ENCODE peak calls at places on chromosome 4, in four cellular contexts. W, G, M and C are unnamed samples.

GRCh38 chr4:96675420-96675819 is 835.5 kb downstream of the PDHA2 start:
- DNase-seq in W (no peak), G (no peak), M (no peak), C (peak)

GRCh38 chr4:74675673-74676279 is 118.5 kb downstream of the BTC start:
- DNase-seq in W (peak), G (peak), M (no peak), C (peak)

GRCh38 chr4:146246381-146246780 is 32.0 kb downstream of the REELD1 start:
- DNase-seq in W (no peak), G (no peak), M (no peak), C (no peak)

GRCh38 chr4:139835006-139835405 is 169.4 kb downstream of the MGST2 start:
- DNase-seq in W (peak), G (no peak), M (no peak), C (peak)

GRCh38 chr4:25030283-25031076 is at the start of gene LGI2:
- DNase-seq in W (no peak), G (no peak), M (no peak), C (no peak)

GRCh38 chr4:117420966-117421365 is 335.6 kb upstream of the TRAM1L1 start:
- DNase-seq in W (no peak), G (no peak), M (no peak), C (no peak)

GRCh38 chr4:180058731-180059215 is 2184.4 kb upstream of the TENM3 start:
- DNase-seq in W (no peak), G (peak), M (no peak), C (no peak)

GRCh38 chr4:28723371-28723770 is 1862.7 kb downstream of the STIM2 start:
- DNase-seq in W (no peak), G (no peak), M (no peak), C (no peak)

DNA sequence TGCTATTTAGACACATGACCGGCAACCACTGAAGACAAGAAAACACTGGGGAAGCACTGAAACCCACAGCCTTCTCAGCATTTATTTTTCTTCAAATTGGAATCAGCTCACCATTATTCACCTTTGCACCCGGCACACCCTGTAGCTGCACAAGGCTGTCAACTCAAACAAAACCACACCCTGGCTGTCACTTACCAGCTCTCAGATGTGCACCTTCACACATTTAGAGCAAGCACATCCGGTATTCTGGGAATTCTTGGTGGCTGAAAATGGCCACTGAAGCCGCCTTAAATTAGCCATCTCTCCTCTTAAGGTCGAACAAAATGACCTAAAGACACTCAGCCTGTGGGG is 5.9 kb downstream of the ZFYVE28 start:
- DNase-seq in W (no peak), G (peak), M (no peak), C (no peak)
- H3K9ac ChIP-seq in W (no peak), G (peak), M (peak), C (peak)

GRCh38 chr4:15318621-15319348 is 109.0 kb upstream of the C1QTNF7 start:
- DNase-seq in W (no peak), G (no peak), M (no peak), C (no peak)

GRCh38 chr4:15320116-15320515 is 107.7 kb upstream of the C1QTNF7 start:
- DNase-seq in W (no peak), G (no peak), M (no peak), C (no peak)

GRCh38 chr4:15317246-15317645 is 110.6 kb upstream of the C1QTNF7 start:
- DNase-seq in W (no peak), G (no peak), M (no peak), C (no peak)

DNA sequence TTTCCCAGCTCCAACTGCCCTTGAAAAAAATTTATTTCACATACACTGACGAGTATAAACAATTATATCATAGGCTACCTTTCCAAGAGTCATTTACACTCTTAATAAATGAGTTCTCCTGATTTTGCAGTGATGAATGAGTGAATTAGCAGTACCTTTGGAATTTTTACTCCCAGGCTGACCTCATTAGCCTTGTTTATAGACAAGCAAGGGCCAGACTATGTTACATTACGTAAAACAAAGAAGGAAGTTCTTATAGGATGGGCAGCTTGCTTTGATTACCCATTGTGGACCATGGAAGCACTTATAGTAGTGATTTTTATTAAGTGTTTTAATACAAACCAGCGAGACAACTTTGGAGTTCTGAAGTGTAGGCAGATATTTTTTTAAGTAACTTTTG is 112.9 kb upstream of the C1QTNF7 start:
- DNase-seq in W (no peak), G (no peak), M (no peak), C (no peak)
- TF ChIP-seq MYC in W (no peak), G (no peak), M (no peak), C (no peak)

DNA sequence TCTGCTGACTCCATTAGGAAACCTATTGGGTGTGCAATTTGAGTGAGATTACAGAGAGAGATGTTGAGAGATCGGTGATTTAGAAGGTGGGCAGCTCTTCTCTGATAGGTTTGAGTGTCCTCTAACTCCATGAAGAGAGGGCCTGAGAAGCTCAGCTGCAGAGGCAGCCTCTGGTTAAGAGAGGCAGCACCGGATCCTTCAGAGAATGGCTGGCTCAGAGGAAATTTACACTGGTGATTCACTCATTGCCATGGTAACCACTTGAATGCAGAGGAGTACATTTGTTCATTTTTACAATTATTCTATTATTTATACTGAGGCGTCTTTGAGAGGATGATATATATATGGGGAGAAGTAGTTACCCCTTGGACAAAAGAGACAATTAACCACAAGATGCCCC is 171.7 kb downstream of the PDGFRA start:
- DNase-seq in W (no peak), G (peak), M (no peak), C (peak)
- H3K9ac ChIP-seq in W (no peak), G (no peak), M (no peak), C (no peak)

GRCh38 chr4:67714248-67714583 is 13.3 kb upstream of the UBA6 start:
- DNase-seq in W (no peak), G (peak), M (no peak), C (no peak)
- TF ChIP-seq MYC in W (no peak), G (no peak), M (no peak), C (no peak)